ENCODE peak calls at places on chromosomes 3 and 15, in six cellular contexts. L is thyroid gland; A is GM10248; O is activated T-helper 1 cell treated with anti-CD3 and anti-CD28 coated beads, Interleukin-12 subunit alpha, Interleukin-12 subunit beta, Interleukin-2, Interleukin-4 antibody, amounts not matched to agents 30 ng/mL and 10 ng/mL and 1 ng/mL, durations not matched to agents 14 hours and 24 hours and 36 hours; H is H4; P is germinal center. E is an unnamed sample.

GRCh38 chr15:91043190-91043874 is 20.9 kb upstream of the VPS33B start:
- DNase-seq in L (no peak), A (no peak), O (no peak), H (no peak), P (no peak), E (no peak)

GRCh38 chr15:65192016-65192415 is 6.9 kb upstream of the CLPX start:
- DNase-seq in L (no peak), A (no peak), O (no peak), H (no peak), P (no peak), E (peak; percentile 35)

GRCh38 chr15:74857082-74857655 is 14.2 kb upstream of the ULK3 start:
- DNase-seq in L (peak; percentile 26), A (peak; percentile 70), O (no peak), H (no peak), P (peak; percentile 36), E (no peak)

GRCh38 chr3:49399467-49399866 is 12.3 kb downstream of the RHOA start:
- DNase-seq in L (no peak), A (no peak), O (no peak), H (no peak), P (no peak), E (no peak)

GRCh38 chr3:128081846-128082245 is 29.6 kb downstream of the SEC61A1 start:
- DNase-seq in L (no peak), A (no peak), O (no peak), H (no peak), P (no peak), E (peak; percentile 69)

GRCh38 chr3:66494964-66495581 is 5.7 kb downstream of the LRIG1 start:
- DNase-seq in L (no peak), A (no peak), O (no peak), H (no peak), P (no peak), E (no peak)

GRCh38 chr3:150385296-150386242 is 22.5 kb upstream of the TSC22D2 start:
- DNase-seq in L (no peak), A (peak; percentile 49), O (no peak), H (no peak), P (peak; percentile 33), E (no peak)

GRCh38 chr3:128629936-128630335 is 20.7 kb downstream of the RPN1 start:
- DNase-seq in L (no peak), A (no peak), O (no peak), H (no peak), P (no peak), E (no peak)

GRCh38 chr3:178233371-178233770 is 302.9 kb upstream of the KCNMB2 start:
- DNase-seq in L (no peak), A (no peak), O (no peak), H (no peak), P (no peak), E (no peak)

GRCh38 chr3:160106905-160107861 is 118.0 kb upstream of the C3orf80 start:
- DNase-seq in L (no peak), A (no peak), O (no peak), H (no peak), P (no peak), E (no peak)

GRCh38 chr3:16494906-16495580 is 18.5 kb downstream of the RFTN1 start:
- DNase-seq in L (peak; percentile 55), A (no peak), O (no peak), H (no peak), P (no peak), E (no peak)

GRCh38 chr3:118817748-118818165 is 216.9 kb downstream of the IGSF11 start:
- DNase-seq in L (peak; percentile 42), A (peak; percentile 44), O (no peak), H (peak; percentile 83), P (peak; percentile 46), E (peak; percentile 19)

GRCh38 chr3:188472331-188472730 is 318.4 kb downstream of the LPP start:
- DNase-seq in L (no peak), A (no peak), O (no peak), H (no peak), P (no peak), E (peak; percentile 21)

GRCh38 chr3:18649666-18650363 is 224.7 kb upstream of the SATB1 start:
- DNase-seq in L (no peak), A (peak; percentile 9), O (peak; percentile 70), H (no peak), P (no peak), E (no peak)

GRCh38 chr3:196164576-196164975 is 46.6 kb downstream of the ZDHHC19 start:
- DNase-seq in L (no peak), A (no peak), O (no peak), H (no peak), P (no peak), E (no peak)

GRCh38 chr3:127887321-127887720 is 27.7 kb upstream of the KBTBD12 start:
- DNase-seq in L (no peak), A (no peak), O (no peak), H (no peak), P (no peak), E (no peak)

GRCh38 chr3:45688194-45688881 is 858 bp upstream of the SACM1L start:
- DNase-seq in L (peak; percentile 30), A (peak; percentile 42), O (peak; percentile 19), H (no peak), P (peak; percentile 26), E (no peak)

GRCh38 chr15:49035825-49036224 is 10.4 kb downstream of the SECISBP2L start:
- DNase-seq in L (no peak), A (no peak), O (no peak), H (no peak), P (no peak), E (no peak)